ENCODE peak calls at places on chromosomes 11 and 22, in four cellular contexts. M, R, Q and K are unnamed samples.

GRCh38 chr11:73323464-73323863 is 15.4 kb downstream of the ARHGEF17 start:
- DNase-seq in M (peak; percentile 65), R (no peak), Q (peak; percentile 55), K (peak; percentile 76)

GRCh38 chr11:30878400-30878799 is 292.2 kb upstream of the MPPED2 start:
- DNase-seq in M (no peak), Q (no peak), R (no peak), K (no peak)

GRCh38 chr11:57917632-57918031 is 106.0 kb upstream of the OR9Q1 start:
- DNase-seq in R (no peak), Q (no peak), M (no peak), K (no peak)

GRCh38 chr11:43579171-43579918 is 101.2 kb upstream of the HSD17B12 start:
- DNase-seq in R (peak; percentile 41), Q (no peak), M (peak; percentile 44), K (no peak)

GRCh38 chr11:1468473-1469066 is 18.0 kb downstream of the MOB2 start:
- DNase-seq in R (no peak), Q (no peak), M (no peak), K (no peak)

GRCh38 chr11:119316017-119316728 is 757 bp downstream of the MCAM start:
- DNase-seq in M (no peak), Q (peak; percentile 55), R (peak; percentile 55), K (peak; percentile 57)

GRCh38 chr22:38305481-38306448 is 11.5 kb downstream of the CSNK1E start:
- DNase-seq in R (no peak), M (peak; percentile 51), Q (peak; percentile 38), K (peak; percentile 49)

GRCh38 chr11:2132874-2133480 is 6.2 kb downstream of the IGF2 start:
- DNase-seq in M (no peak), R (no peak), Q (no peak), K (no peak)

GRCh38 chr11:86513138-86513537 is 138.5 kb downstream of the CCDC81 start:
- DNase-seq in M (no peak), R (no peak), Q (no peak), K (no peak)

GRCh38 chr11:111514216-111515031 is at the start of gene HOATZ:
- DNase-seq in R (peak; percentile 17), M (peak; percentile 18), Q (no peak), K (peak; percentile 46)

GRCh38 chr11:64248578-64248977 is 1.8 kb upstream of the PPP1R14B start:
- DNase-seq in R (peak; percentile 31), M (no peak), Q (no peak), K (no peak)

GRCh38 chr11:45885274-45885920 is at the start of gene MAPK8IP1:
- DNase-seq in R (peak; percentile 98), M (peak; percentile 25), Q (peak; percentile 62), K (peak; percentile 58)

GRCh38 chr11:67351275-67352005 is 1.9 kb downstream of the POLD4 start:
- DNase-seq in M (peak; percentile 87), Q (peak; percentile 78), R (peak; percentile 72), K (peak; percentile 71)

GRCh38 chr11:47589504-47590025 is 3.1 kb downstream of the FAM180B start:
- DNase-seq in M (no peak), Q (no peak), R (no peak), K (no peak)

GRCh38 chr22:24421428-24421931 is 5.9 kb upstream of the ADORA2A start:
- DNase-seq in R (peak; percentile 45), M (no peak), Q (no peak), K (no peak)

GRCh38 chr22:39290724-39291161 is 28.7 kb downstream of the RPL3 start:
- DNase-seq in M (peak; percentile 82), R (no peak), Q (peak; percentile 94), K (peak; percentile 71)

GRCh38 chr11:64096835-64097234 is 61.1 kb downstream of the FLRT1 start:
- DNase-seq in Q (no peak), R (no peak), M (no peak), K (peak; percentile 89)

GRCh38 chr22:26586556-26587325 is 3.2 kb downstream of the TPST2 start:
- DNase-seq in R (no peak), Q (no peak), M (no peak), K (no peak)

GRCh38 chr22:27545071-27545470 is 256.5 kb downstream of the MN1 start:
- DNase-seq in Q (no peak), R (no peak), M (no peak), K (no peak)

GRCh38 chr22:21759133-21759532 is 23.5 kb upstream of the YPEL1 start:
- DNase-seq in R (no peak), M (no peak), Q (no peak), K (no peak)

GRCh38 chr11:68778205-68778604 is 26.9 kb upstream of the TESMIN start:
- DNase-seq in Q (no peak), R (no peak), M (no peak), K (no peak)

GRCh38 chr22:22932512-22932941 is 44.9 kb downstream of the IGLL5 start:
- DNase-seq in M (no peak), R (peak; percentile 62), Q (no peak), K (no peak)

GRCh38 chr11:128399186-128399585 is 188.2 kb downstream of the ETS1 start:
- DNase-seq in Q (no peak), M (peak; percentile 56), R (no peak), K (no peak)

GRCh38 chr11:119723243-119723951 is 5.6 kb downstream of the NECTIN1 start:
- DNase-seq in M (no peak), Q (no peak), R (no peak), K (no peak)

GRCh38 chr11:78313898-78314297 is 103.7 kb downstream of the GAB2 start:
- DNase-seq in M (no peak), R (no peak), Q (peak; percentile 19), K (no peak)

GRCh38 chr11:131850507-131850906 is 480.1 kb downstream of the NTM start:
- DNase-seq in Q (no peak), R (no peak), M (no peak), K (no peak)

GRCh38 chr11:117670924-117671323 is 126.1 kb downstream of the DSCAML1 start:
- DNase-seq in R (no peak), Q (no peak), M (no peak), K (no peak)

GRCh38 chr22:49827307-49827852 is 293 bp downstream of the BRD1 start:
- DNase-seq in M (no peak), Q (no peak), R (peak; percentile 74), K (no peak)

GRCh38 chr22:20551805-20552449 is 44.5 kb downstream of the MED15 start:
- DNase-seq in M (peak; percentile 34), Q (peak; percentile 84), R (no peak), K (no peak)

GRCh38 chr22:20549232-20549841 is 41.9 kb downstream of the MED15 start:
- DNase-seq in R (peak; percentile 72), Q (peak; percentile 36), M (peak; percentile 29), K (peak; percentile 57)

GRCh38 chr22:20550057-20550817 is 42.8 kb downstream of the MED15 start:
- DNase-seq in R (peak; percentile 48), Q (no peak), M (peak; percentile 14), K (no peak)

GRCh38 chr22:20552450-20552894 is 45.1 kb downstream of the MED15 start:
- DNase-seq in Q (peak; percentile 70), R (no peak), M (peak; percentile 72), K (peak; percentile 41)

GRCh38 chr22:20550851-20551744 is 43.7 kb downstream of the MED15 start:
- DNase-seq in R (no peak), Q (peak; percentile 34), M (peak; percentile 82), K (no peak)
- H3K4me3 ChIP-seq in R (no peak overlapping the region), Q (no peak overlapping the region), M (peak overlapping the region; percentile 14), K (no peak overlapping the region)

GRCh38 chr11:115008774-115009173 is 330.4 kb downstream of the NXPE2 start:
- DNase-seq in Q (no peak), R (no peak), M (no peak), K (no peak)
- TF ChIP-seq CTCF in Q (no peak), R (no peak), M (no peak), K (no peak)

GRCh38 chr22:30196141-30196866 is 50.3 kb downstream of the LIF start:
- DNase-seq in Q (peak; percentile 82), M (peak; percentile 100), R (peak; percentile 28), K (peak; percentile 78)
- H3K4me3 ChIP-seq in Q (no peak overlapping the region), M (no peak overlapping the region), R (no peak overlapping the region), K (no peak overlapping the region)

GRCh38 chr11:134270250-134270714 is 5.9 kb upstream of the GLB1L3 start:
- DNase-seq in Q (no peak), R (peak; percentile 51), M (peak; percentile 8), K (no peak)
- TF ChIP-seq CTCF in Q (no peak), R (peak; percentile 27), M (peak; percentile 7), K (no peak)

DNA sequence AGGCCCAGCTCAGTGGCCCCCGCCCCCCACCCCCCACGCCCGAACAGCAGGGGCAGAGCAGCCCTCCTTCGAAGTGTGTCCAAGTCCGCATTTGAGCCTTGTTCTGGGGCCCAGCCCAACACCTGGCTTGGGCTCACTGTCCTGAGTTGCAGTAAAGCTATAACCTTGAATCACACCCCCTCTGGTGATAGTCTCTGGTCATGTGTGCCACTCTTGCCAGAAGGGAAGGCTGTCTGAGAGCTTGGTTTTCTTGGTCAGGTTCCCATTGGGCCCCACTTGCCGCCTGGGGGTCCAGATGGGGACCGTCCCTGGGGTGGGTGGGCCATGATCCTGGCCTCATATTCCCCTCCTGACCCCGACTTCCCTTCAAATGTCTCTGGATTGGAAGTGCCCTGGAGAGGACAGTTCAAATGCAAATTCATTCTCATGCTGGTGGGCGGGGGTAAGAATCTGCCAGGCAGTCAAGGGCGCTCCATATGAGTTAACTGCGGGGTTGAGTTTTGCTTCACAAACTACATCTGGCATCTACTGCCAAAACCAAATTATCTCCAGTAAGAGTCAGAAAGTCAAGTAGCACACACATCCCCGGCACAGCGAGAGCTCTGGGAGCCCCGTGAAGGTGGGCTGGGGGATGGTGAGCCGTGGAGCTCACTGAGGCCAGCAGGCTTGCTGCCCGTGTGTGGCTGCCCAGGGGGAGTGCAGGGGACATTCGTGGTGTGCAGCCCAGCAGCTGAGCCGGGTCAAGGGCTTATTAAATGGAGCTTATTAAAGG is 35.7 kb downstream of the B3GAT1 start:
- DNase-seq in M (no peak), R (no peak), Q (no peak), K (no peak)
- H3K4me3 ChIP-seq in M (no peak overlapping the region), R (no peak overlapping the region), Q (no peak overlapping the region), K (no peak overlapping the region)

GRCh38 chr22:48224332-48224731 is 1461.9 kb downstream of the TBC1D22A start:
- DNase-seq in Q (no peak), M (no peak), R (no peak), K (no peak)
- TF ChIP-seq CTCF in Q (no peak), M (no peak), R (no peak), K (no peak)

GRCh38 chr11:34819740-34820482 is 96.3 kb downstream of the APIP start:
- DNase-seq in Q (no peak), R (no peak), M (no peak), K (no peak)
- H3K4me3 ChIP-seq in Q (no peak overlapping the region), R (no peak overlapping the region), M (no peak overlapping the region), K (no peak overlapping the region)